ENCODE peak calls at places on chromosomes 11 and 22, in four cellular contexts. U is transverse colon, N is heart left ventricle, K is Panc1. E is an unnamed sample. For H3K4me1, the result is how much of the 10 kb centered on the place peaks cover.

GRCh38 chr11:86938900-86939880 is 16.0 kb downstream of the FZD4 start:
- DNase-seq in U (no peak), N (no peak), K (peak), E (no peak)

GRCh38 chr11:104337273-104337672 is 173.3 kb upstream of the PDGFD start:
- DNase-seq in U (no peak), N (no peak), K (no peak), E (no peak)

GRCh38 chr11:32884770-32885384 is 7.7 kb upstream of the QSER1 start:
- DNase-seq in U (no peak), N (no peak), K (no peak), E (no peak)

GRCh38 chr22:45318558-45319318 is 9.0 kb downstream of the FAM118A start:
- DNase-seq in U (no peak), N (no peak), K (no peak), E (no peak)

GRCh38 chr11:70547386-70547785 is 149.1 kb downstream of the CTTN start:
- DNase-seq in U (no peak), N (no peak), K (no peak), E (no peak)

GRCh38 chr11:128522943-128523518 is 64.3 kb downstream of the ETS1 start:
- DNase-seq in U (no peak), N (no peak), K (no peak), E (no peak)

GRCh38 chr11:125940145-125940544 is 5.7 kb upstream of the VSIG10L2 start:
- DNase-seq in U (no peak), N (no peak), K (no peak), E (no peak)

GRCh38 chr11:122772945-122773344 is 65.4 kb upstream of the CRTAM start:
- DNase-seq in U (no peak), N (no peak), K (no peak), E (no peak)

GRCh38 chr11:113647108-113647507 is 59.0 kb downstream of the TMPRSS5 start:
- DNase-seq in U (no peak), N (no peak), K (no peak), E (no peak)

GRCh38 chr11:45107051-45107450 is 39.4 kb upstream of the PRDM11 start:
- DNase-seq in U (no peak), N (no peak), K (no peak), E (no peak)

GRCh38 chr22:38074181-38075104 is 9.5 kb downstream of the SLC16A8 start:
- DNase-seq in U (no peak), N (no peak), K (no peak), E (peak)
- TF ChIP-seq CTCF in U (no peak), N (no peak), K (no peak), E (no peak)

GRCh38 chr11:72585762-72586590 is 88.2 kb downstream of the PDE2A start:
- DNase-seq in U (peak), N (peak), K (no peak), E (peak)
- H3K4me1 ChIP-seq in U (under half), N (under half), K (under half), E (under half)

DNA sequence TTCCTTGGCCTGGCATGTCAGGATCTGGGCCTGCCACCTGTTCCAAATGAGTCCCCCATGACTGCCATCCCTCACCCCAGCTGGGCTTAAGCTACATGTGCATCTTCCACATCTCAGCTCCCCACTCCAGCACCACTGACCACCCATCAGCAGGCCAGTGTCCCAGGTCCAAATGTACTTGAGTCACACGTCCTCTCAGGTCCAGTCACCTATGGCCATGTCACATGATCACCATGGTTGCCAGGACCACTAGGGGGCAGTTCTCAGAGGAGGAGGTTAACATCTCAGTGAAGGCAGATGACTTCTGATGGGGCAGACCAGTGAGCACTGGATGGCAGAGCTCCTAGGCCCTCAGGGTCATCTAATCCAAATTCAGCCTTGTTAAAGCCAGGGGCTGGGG is 41.9 kb upstream of the WNT11 start:
- DNase-seq in U (no peak), N (no peak), K (no peak), E (no peak)
- TF ChIP-seq CTCF in U (no peak), N (no peak), K (no peak), E (no peak)

GRCh38 chr11:64178203-64178602 is 7.8 kb upstream of the STIP1 start:
- DNase-seq in U (no peak), N (no peak), K (no peak), E (no peak)
- H3K4me1 ChIP-seq in U (under half), N (under half), K (under half), E (under half)

DNA sequence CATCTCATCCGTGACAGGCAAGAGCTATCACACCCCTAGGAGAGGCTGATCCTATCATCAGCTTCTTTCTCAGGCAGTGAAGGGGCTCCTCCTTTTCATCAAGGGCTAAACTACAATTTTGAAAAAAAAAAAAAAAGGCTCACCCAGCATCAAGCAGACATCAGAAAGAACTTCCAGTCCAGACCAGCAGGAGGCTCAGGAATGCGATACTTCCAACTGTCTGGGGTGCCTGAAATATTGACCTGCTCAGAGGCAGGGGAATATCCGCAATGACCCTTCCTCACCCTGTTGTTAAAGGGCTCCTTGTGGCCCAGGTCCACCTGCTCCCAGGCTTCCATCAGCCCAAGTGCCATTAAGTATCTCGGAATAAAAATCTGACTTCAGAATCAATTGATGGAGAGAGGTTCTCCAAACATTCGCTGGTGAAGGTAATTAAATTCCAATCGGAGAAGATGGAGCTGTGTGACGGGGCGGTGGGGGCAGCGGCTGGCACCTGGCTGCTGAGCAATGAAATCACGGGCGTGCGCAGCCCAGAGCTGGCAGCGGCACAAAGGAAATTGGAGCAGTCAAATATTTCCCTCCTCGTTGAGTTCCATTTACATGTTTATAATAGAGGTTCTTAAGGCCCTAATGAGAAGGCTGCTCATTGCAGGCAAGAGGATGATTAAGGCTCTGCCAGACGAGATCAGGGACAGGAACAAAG is 68.9 kb upstream of the THY1 start:
- DNase-seq in U (no peak), N (no peak), K (no peak), E (peak)
- TF ChIP-seq CTCF in U (no peak), N (no peak), K (no peak), E (no peak)

DNA sequence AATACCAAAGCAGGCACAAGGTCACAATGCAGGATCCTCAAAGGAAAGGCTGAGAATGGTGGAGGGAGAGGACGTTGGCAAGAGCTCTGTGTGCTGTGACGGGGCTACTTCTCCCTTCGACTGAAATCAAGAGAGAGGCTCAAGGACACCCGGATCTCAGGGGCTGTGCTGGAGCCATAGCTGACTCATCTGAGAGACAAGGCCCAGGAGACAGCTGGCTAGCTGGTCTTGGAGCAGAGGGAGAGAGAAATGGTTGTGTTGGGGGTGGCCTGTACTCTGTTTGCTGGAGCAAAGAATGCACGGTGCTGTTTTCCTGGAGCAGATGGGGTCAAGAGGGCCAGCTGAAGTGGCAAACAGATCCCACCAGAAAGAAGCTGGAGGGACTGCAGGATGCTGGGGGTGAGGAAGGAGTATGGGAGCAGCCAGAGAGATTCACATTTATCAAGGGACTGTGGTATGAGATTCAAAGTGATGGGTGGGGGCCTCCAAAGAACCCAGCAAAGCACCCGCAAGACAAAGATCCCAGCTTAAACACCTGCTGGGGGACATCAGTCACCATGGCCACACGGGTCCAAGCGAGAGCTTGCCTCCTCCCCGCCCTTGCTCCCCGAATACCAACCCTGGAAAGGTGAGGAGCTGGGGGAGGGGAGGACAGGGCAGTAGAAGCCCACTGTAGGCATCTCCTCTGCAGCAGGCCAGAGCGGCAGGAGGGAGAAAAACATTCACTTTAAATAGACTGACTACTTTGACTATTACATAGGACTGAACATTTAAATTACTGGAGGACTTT is 40.8 kb downstream of the MAP6 start:
- DNase-seq in U (no peak), N (no peak), K (no peak), E (no peak)
- H3K4me1 ChIP-seq in U (under half), N (under half), K (under half), E (under half)

DNA sequence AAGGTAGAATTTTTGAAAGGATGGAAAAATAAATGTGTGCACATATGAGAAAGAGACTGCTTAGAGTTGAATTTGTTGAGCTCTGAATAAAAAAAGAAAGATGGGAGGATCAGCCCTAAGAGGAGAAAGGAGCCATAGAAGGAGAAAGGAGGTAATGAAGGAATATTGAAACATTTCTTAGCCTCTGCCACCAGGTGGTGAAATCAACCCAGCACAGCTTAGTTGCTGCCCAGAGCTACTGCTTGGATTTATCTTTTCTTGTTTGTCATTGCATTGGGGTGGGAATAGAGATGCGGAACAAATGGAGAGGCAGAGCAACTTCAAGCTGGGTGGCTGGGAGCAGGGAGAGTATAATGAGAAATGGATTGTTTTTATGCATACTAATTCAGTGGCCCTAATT is 80.4 kb downstream of the SERGEF start:
- DNase-seq in U (no peak), N (no peak), K (no peak), E (no peak)
- TF ChIP-seq CTCF in U (no peak), N (no peak), K (peak), E (no peak)

DNA sequence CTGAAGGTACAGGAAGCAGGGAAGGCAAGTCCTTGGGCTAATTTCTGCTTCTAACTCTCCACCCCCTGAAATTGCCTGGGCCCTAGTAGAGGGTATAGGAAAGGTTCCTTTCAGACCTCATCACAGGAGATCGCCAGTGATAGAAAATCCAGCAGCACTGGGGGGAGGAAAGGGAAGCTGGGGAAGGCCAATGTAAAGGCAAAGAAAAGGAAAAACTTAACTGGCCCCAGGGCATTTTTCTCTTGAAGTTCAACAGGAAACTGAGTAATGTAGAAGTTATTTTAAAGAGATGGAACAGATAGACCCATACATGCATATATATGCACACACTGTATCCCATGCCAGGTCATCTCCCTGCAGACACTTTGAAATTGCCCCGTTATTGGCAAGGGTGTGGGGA is 134.0 kb downstream of the TRIM44 start:
- DNase-seq in U (no peak), N (no peak), K (peak), E (no peak)
- H3K4me1 ChIP-seq in U (under half), N (under half), K (under half), E (under half)